ENCODE peak calls at places on chromosomes 7 and 10, in eight cellular contexts. One of them, this sample, is unnamed. For H3K36me3, the result is how much of the 10 kb centered on the place peaks cover.

GRCh38 chr10:115514895-115515294 is 421.7 kb downstream of the ATRNL1 start:
- DNase-seq in mucosa of descending colon: no peak
- DNase-seq in IMR-90: no peak
- DNase-seq in fibroblast of lung: no peak
- DNase-seq in tibial nerve: no peak
- DNase-seq in heart right ventricle: no peak
- DNase-seq in pancreas: no peak
- DNase-seq in heart left ventricle: no peak
- DNase-seq in this sample: no peak

GRCh38 chr10:76149182-76149581 is 717.8 kb downstream of the LRMDA start:
- DNase-seq in mucosa of descending colon: no peak
- DNase-seq in IMR-90: no peak
- DNase-seq in fibroblast of lung: no peak
- DNase-seq in tibial nerve: no peak
- DNase-seq in heart right ventricle: no peak
- DNase-seq in pancreas: no peak
- DNase-seq in heart left ventricle: no peak
- DNase-seq in this sample: no peak

GRCh38 chr10:57338823-57339558 is 928.7 kb downstream of the IPMK start:
- DNase-seq in mucosa of descending colon: peak
- DNase-seq in IMR-90: peak
- DNase-seq in fibroblast of lung: peak
- DNase-seq in tibial nerve: peak
- DNase-seq in heart right ventricle: no peak
- DNase-seq in pancreas: no peak
- DNase-seq in heart left ventricle: no peak
- DNase-seq in this sample: no peak

GRCh38 chr10:97176226-97176625 is 9.5 kb downstream of the SLIT1 start:
- DNase-seq in mucosa of descending colon: no peak
- DNase-seq in IMR-90: no peak
- DNase-seq in fibroblast of lung: no peak
- DNase-seq in tibial nerve: no peak
- DNase-seq in heart right ventricle: no peak
- DNase-seq in pancreas: no peak
- DNase-seq in heart left ventricle: no peak
- DNase-seq in this sample: no peak

GRCh38 chr7:134827436-134827835 is 48.0 kb downstream of the CALD1 start:
- DNase-seq in mucosa of descending colon: no peak
- DNase-seq in IMR-90: no peak
- DNase-seq in fibroblast of lung: no peak
- DNase-seq in tibial nerve: no peak
- DNase-seq in heart right ventricle: peak
- DNase-seq in pancreas: no peak
- DNase-seq in heart left ventricle: no peak
- DNase-seq in this sample: no peak

GRCh38 chr10:68900427-68901105 is 549 bp upstream of the DDX50 start:
- DNase-seq in mucosa of descending colon: peak
- DNase-seq in IMR-90: peak
- DNase-seq in fibroblast of lung: no peak
- DNase-seq in tibial nerve: no peak
- DNase-seq in heart right ventricle: no peak
- DNase-seq in pancreas: no peak
- DNase-seq in heart left ventricle: peak
- DNase-seq in this sample: peak

GRCh38 chr7:125934539-125934938 is 1004.9 kb upstream of the POT1 start:
- DNase-seq in mucosa of descending colon: no peak
- DNase-seq in IMR-90: no peak
- DNase-seq in fibroblast of lung: no peak
- DNase-seq in tibial nerve: no peak
- DNase-seq in heart right ventricle: no peak
- DNase-seq in pancreas: no peak
- DNase-seq in heart left ventricle: no peak
- DNase-seq in this sample: no peak

GRCh38 chr10:79404231-79404609 is 41.2 kb downstream of the ZCCHC24 start:
- DNase-seq in mucosa of descending colon: no peak
- DNase-seq in IMR-90: peak
- DNase-seq in fibroblast of lung: peak
- DNase-seq in tibial nerve: peak
- DNase-seq in heart right ventricle: peak
- DNase-seq in pancreas: no peak
- DNase-seq in heart left ventricle: peak
- DNase-seq in this sample: peak

GRCh38 chr10:35274511-35275060 is 61.7 kb upstream of the CCNY start:
- DNase-seq in mucosa of descending colon: no peak
- DNase-seq in IMR-90: no peak
- DNase-seq in fibroblast of lung: no peak
- DNase-seq in tibial nerve: no peak
- DNase-seq in heart right ventricle: no peak
- DNase-seq in pancreas: no peak
- DNase-seq in heart left ventricle: no peak
- DNase-seq in this sample: no peak

GRCh38 chr7:102111063-102111757 is 175.5 kb upstream of the SH2B2 start:
- DNase-seq in mucosa of descending colon: no peak
- DNase-seq in IMR-90: no peak
- DNase-seq in fibroblast of lung: no peak
- DNase-seq in tibial nerve: no peak
- DNase-seq in heart right ventricle: no peak
- DNase-seq in pancreas: no peak
- DNase-seq in heart left ventricle: no peak
- DNase-seq in this sample: no peak

GRCh38 chr7:17939670-17940301 is 508 bp downstream of the SNX13 start:
- DNase-seq in mucosa of descending colon: peak
- DNase-seq in IMR-90: peak
- DNase-seq in fibroblast of lung: peak
- DNase-seq in tibial nerve: peak
- DNase-seq in heart right ventricle: peak
- DNase-seq in pancreas: peak
- DNase-seq in heart left ventricle: peak
- DNase-seq in this sample: peak

GRCh38 chr10:12854988-12855387 is 146.5 kb downstream of the CCDC3 start:
- DNase-seq in mucosa of descending colon: no peak
- DNase-seq in IMR-90: no peak
- DNase-seq in fibroblast of lung: no peak
- DNase-seq in tibial nerve: no peak
- DNase-seq in heart right ventricle: no peak
- DNase-seq in pancreas: no peak
- DNase-seq in heart left ventricle: no peak
- DNase-seq in this sample: no peak

GRCh38 chr10:46231087-46231486 is 55.7 kb upstream of the ANTXRL start:
- DNase-seq in mucosa of descending colon: peak
- DNase-seq in IMR-90: no peak
- DNase-seq in fibroblast of lung: no peak
- DNase-seq in tibial nerve: no peak
- DNase-seq in heart right ventricle: peak
- DNase-seq in pancreas: no peak
- DNase-seq in heart left ventricle: no peak
- DNase-seq in this sample: no peak

GRCh38 chr10:5965266-5965665 is 12.1 kb downstream of the IL15RA start:
- DNase-seq in mucosa of descending colon: peak
- DNase-seq in IMR-90: no peak
- DNase-seq in fibroblast of lung: no peak
- DNase-seq in tibial nerve: no peak
- DNase-seq in heart right ventricle: no peak
- DNase-seq in pancreas: peak
- DNase-seq in heart left ventricle: no peak
- DNase-seq in this sample: no peak

GRCh38 chr10:69891057-69891617 is 89.4 kb downstream of the COL13A1 start:
- DNase-seq in mucosa of descending colon: peak
- DNase-seq in IMR-90: no peak
- DNase-seq in fibroblast of lung: no peak
- DNase-seq in tibial nerve: no peak
- DNase-seq in heart right ventricle: no peak
- DNase-seq in pancreas: no peak
- DNase-seq in heart left ventricle: no peak
- DNase-seq in this sample: no peak

GRCh38 chr10:97371696-97372095 is 29.4 kb downstream of the RRP12 start:
- DNase-seq in mucosa of descending colon: no peak
- DNase-seq in IMR-90: no peak
- DNase-seq in fibroblast of lung: no peak
- DNase-seq in tibial nerve: no peak
- DNase-seq in heart right ventricle: no peak
- DNase-seq in pancreas: no peak
- DNase-seq in heart left ventricle: no peak
- DNase-seq in this sample: no peak

GRCh38 chr7:95904099-95904498 is 131.7 kb downstream of the DYNC1I1 start:
- DNase-seq in mucosa of descending colon: peak
- DNase-seq in IMR-90: no peak
- DNase-seq in fibroblast of lung: no peak
- DNase-seq in tibial nerve: peak
- DNase-seq in heart right ventricle: no peak
- DNase-seq in pancreas: no peak
- DNase-seq in heart left ventricle: no peak
- DNase-seq in this sample: peak

DNA sequence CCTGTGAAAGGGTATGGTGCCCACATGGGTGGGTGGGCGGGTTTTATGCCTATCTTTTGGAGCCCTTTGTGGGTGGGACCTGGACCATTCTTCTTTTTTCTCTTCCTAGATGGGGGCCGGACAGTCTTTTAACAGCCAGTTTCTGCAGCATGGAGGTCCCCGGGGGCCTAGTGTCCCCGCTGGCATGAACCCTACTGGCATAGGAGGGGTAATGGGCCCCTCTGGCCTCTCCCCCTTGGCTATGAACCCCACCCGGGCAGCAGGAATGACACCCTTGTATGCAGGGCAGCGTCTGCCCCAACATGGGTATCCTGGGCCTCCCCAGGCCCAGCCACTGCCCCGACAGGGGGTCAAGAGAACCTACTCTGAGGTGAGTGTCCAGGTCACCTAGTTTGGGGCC is 9.1 kb downstream of the ZMIZ2 start:
- DNase-seq in mucosa of descending colon: no peak
- DNase-seq in IMR-90: no peak
- DNase-seq in fibroblast of lung: no peak
- DNase-seq in tibial nerve: no peak
- DNase-seq in heart right ventricle: no peak
- DNase-seq in pancreas: no peak
- DNase-seq in heart left ventricle: no peak
- DNase-seq in this sample: no peak
- H3K36me3 ChIP-seq in mucosa of descending colon: under half
- H3K36me3 ChIP-seq in IMR-90: half or more
- H3K36me3 ChIP-seq in fibroblast of lung: under half
- H3K36me3 ChIP-seq in tibial nerve: under half
- H3K36me3 ChIP-seq in heart right ventricle: under half
- H3K36me3 ChIP-seq in pancreas: under half
- H3K36me3 ChIP-seq in heart left ventricle: under half
- H3K36me3 ChIP-seq in this sample: half or more

GRCh38 chr10:124388476-124388822 is 30.3 kb downstream of the OAT start:
- DNase-seq in mucosa of descending colon: no peak
- DNase-seq in IMR-90: no peak
- DNase-seq in fibroblast of lung: no peak
- DNase-seq in tibial nerve: no peak
- DNase-seq in heart right ventricle: no peak
- DNase-seq in pancreas: no peak
- DNase-seq in heart left ventricle: no peak
- DNase-seq in this sample: no peak

GRCh38 chr10:124387078-124387874 is 31.4 kb downstream of the OAT start:
- DNase-seq in mucosa of descending colon: no peak
- DNase-seq in IMR-90: no peak
- DNase-seq in fibroblast of lung: no peak
- DNase-seq in tibial nerve: no peak
- DNase-seq in heart right ventricle: no peak
- DNase-seq in pancreas: no peak
- DNase-seq in heart left ventricle: no peak
- DNase-seq in this sample: no peak

GRCh38 chr10:124390788-124391187 is 27.9 kb downstream of the OAT start:
- DNase-seq in mucosa of descending colon: no peak
- DNase-seq in IMR-90: no peak
- DNase-seq in fibroblast of lung: no peak
- DNase-seq in tibial nerve: no peak
- DNase-seq in heart right ventricle: no peak
- DNase-seq in pancreas: no peak
- DNase-seq in heart left ventricle: no peak
- DNase-seq in this sample: no peak

GRCh38 chr10:124388823-124389612 is 29.7 kb downstream of the OAT start:
- DNase-seq in mucosa of descending colon: peak
- DNase-seq in IMR-90: peak
- DNase-seq in fibroblast of lung: peak
- DNase-seq in tibial nerve: peak
- DNase-seq in heart right ventricle: peak
- DNase-seq in pancreas: peak
- DNase-seq in heart left ventricle: peak
- DNase-seq in this sample: peak

GRCh38 chr10:124389613-124390361 is 28.9 kb downstream of the OAT start:
- DNase-seq in mucosa of descending colon: no peak
- DNase-seq in IMR-90: no peak
- DNase-seq in fibroblast of lung: no peak
- DNase-seq in tibial nerve: no peak
- DNase-seq in heart right ventricle: no peak
- DNase-seq in pancreas: no peak
- DNase-seq in heart left ventricle: no peak
- DNase-seq in this sample: no peak
- TF ChIP-seq CTCF in mucosa of descending colon: no peak
- TF ChIP-seq CTCF in IMR-90: no peak
- TF ChIP-seq CTCF in fibroblast of lung: peak
- TF ChIP-seq CTCF in tibial nerve: no peak
- TF ChIP-seq CTCF in heart right ventricle: peak
- TF ChIP-seq CTCF in pancreas: no peak
- TF ChIP-seq CTCF in heart left ventricle: peak
- TF ChIP-seq CTCF in this sample: peak

DNA sequence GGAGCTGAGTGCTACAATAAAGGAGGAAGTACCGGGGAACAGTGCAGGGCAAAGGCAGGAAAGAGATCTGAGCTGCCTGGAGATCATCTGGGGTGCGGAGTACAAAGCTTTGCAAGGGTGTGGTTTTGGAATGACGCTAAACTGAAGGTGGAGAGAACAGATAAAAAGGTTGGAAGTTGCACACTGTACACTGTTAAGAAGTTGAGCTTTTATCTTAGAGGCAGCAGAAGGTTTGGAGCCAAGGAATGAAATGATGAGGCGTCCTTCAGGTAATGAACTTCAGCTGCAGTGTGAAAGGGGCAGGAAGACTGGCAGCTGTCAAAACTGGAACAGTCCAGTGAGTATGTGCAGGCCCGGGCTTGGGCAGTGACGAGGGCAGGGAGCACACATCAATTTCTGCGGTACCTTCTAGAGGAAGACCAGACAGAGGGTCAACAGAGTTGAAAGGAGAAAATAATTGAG is 7.2 kb upstream of the ANKRD61 start:
- DNase-seq in mucosa of descending colon: peak
- DNase-seq in IMR-90: no peak
- DNase-seq in fibroblast of lung: no peak
- DNase-seq in tibial nerve: no peak
- DNase-seq in heart right ventricle: no peak
- DNase-seq in pancreas: no peak
- DNase-seq in heart left ventricle: no peak
- DNase-seq in this sample: no peak
- H3K36me3 ChIP-seq in mucosa of descending colon: under half
- H3K36me3 ChIP-seq in IMR-90: half or more
- H3K36me3 ChIP-seq in fibroblast of lung: under half
- H3K36me3 ChIP-seq in tibial nerve: under half
- H3K36me3 ChIP-seq in heart right ventricle: under half
- H3K36me3 ChIP-seq in pancreas: under half
- H3K36me3 ChIP-seq in heart left ventricle: under half
- H3K36me3 ChIP-seq in this sample: half or more

DNA sequence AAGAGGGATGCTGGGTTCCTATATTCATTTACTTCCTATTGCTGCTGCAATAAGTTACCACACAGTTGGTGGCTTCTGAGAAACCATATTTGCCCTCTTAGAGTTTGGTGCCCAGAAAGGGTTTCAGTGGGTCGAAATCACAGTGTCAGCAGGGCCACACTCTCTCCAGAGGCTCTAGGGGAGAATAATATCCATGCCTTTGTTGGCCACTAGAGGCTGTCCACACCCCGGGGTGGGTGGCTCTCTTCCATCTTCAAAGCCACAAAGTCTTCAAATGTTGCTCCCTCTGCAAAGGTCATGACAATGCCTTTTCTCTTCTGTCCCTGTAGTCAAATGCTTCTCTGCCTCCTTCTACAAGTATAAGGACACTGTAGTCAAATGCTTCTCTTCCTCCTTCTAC is 989.4 kb downstream of the CCSER2 start:
- DNase-seq in mucosa of descending colon: no peak
- DNase-seq in IMR-90: no peak
- DNase-seq in fibroblast of lung: no peak
- DNase-seq in tibial nerve: no peak
- DNase-seq in heart right ventricle: no peak
- DNase-seq in pancreas: no peak
- DNase-seq in heart left ventricle: no peak
- DNase-seq in this sample: no peak
- TF ChIP-seq CTCF in mucosa of descending colon: no peak
- TF ChIP-seq CTCF in IMR-90: no peak
- TF ChIP-seq CTCF in fibroblast of lung: no peak
- TF ChIP-seq CTCF in tibial nerve: no peak
- TF ChIP-seq CTCF in heart right ventricle: no peak
- TF ChIP-seq CTCF in pancreas: no peak
- TF ChIP-seq CTCF in heart left ventricle: no peak
- TF ChIP-seq CTCF in this sample: no peak